ENCODE peak calls at places on chromosomes 4 and X, in four cellular contexts. Y is stimulated activated CD4-positive, alpha-beta T cell treated with anti-CD3 and anti-CD28 coated beads, Interleukin-2, amount 100 ng/mL, for 24 hours; H is activated T-helper 9 cell treated with anti-CD3 and anti-CD28 coated beads, Interleukin-2, amount 50 U/mL, for 16 hours; Z is WTC11. U is an unnamed sample.

GRCh38 chr4:25919676-25920075 is 5.7 kb downstream of the SMIM20 start:
- DNase-seq in H (no peak), Y (no peak), Z (no peak), U (no peak)

GRCh38 chrX:3351287-3351686 is 4.8 kb upstream of the MXRA5 start:
- DNase-seq in H (no peak), Y (no peak), Z (no peak), U (no peak)

GRCh38 chrX:53223955-53224859 is 800 bp downstream of the KDM5C start:
- DNase-seq in Y (peak), Z (peak), H (peak), U (no peak)

GRCh38 chr4:110275871-110276270 is 77.5 kb upstream of the ELOVL6 start:
- DNase-seq in Y (no peak), Z (no peak), H (no peak), U (no peak)

GRCh38 chr4:93199492-93199891 is 629.1 kb upstream of the ATOH1 start:
- DNase-seq in Z (peak), H (no peak), Y (no peak), U (no peak)

GRCh38 chr4:77010841-77011354 is 61.3 kb downstream of the SEPTIN11 start:
- DNase-seq in H (no peak), Z (no peak), Y (no peak), U (no peak)

GRCh38 chrX:39577206-39577605 is 520.6 kb downstream of the BCOR start:
- DNase-seq in Y (no peak), H (no peak), Z (no peak), U (no peak)

GRCh38 chrX:149129767-149130166 is 375.3 kb downstream of the IDS start:
- DNase-seq in H (no peak), Y (no peak), Z (no peak), U (no peak)

GRCh38 chr4:164926301-164926700 is 49.3 kb downstream of the APELA start:
- DNase-seq in Z (no peak), H (no peak), Y (no peak), U (no peak)

GRCh38 chr4:40486534-40486933 is 143.1 kb downstream of the RBM47 start:
- DNase-seq in H (no peak), Y (no peak), Z (no peak), U (no peak)

GRCh38 chr4:80529021-80529420 is 193.5 kb downstream of the CFAP299 start:
- DNase-seq in Y (no peak), Z (no peak), H (no peak), U (no peak)

GRCh38 chr4:47704693-47705325 is 133.1 kb downstream of the CORIN start:
- DNase-seq in Z (peak), H (no peak), Y (peak), U (no peak)

GRCh38 chrX:138794285-138794684 is 82.8 kb upstream of the FGF13 start:
- DNase-seq in H (no peak), Y (no peak), Z (no peak), U (no peak)

GRCh38 chrX:132266583-132267355 is 47.5 kb upstream of the RAP2C start:
- DNase-seq in H (no peak), Z (no peak), Y (peak), U (no peak)

GRCh38 chr4:87068591-87069021 is 133.8 kb downstream of the AFF1 start:
- DNase-seq in H (no peak), Y (no peak), Z (no peak), U (no peak)

GRCh38 chr4:158914178-158914577 is 145.4 kb downstream of the FNIP2 start:
- DNase-seq in Y (no peak), H (no peak), Z (no peak), U (no peak)

GRCh38 chrX:110734894-110735541 is 60.6 kb downstream of the CHRDL1 start:
- DNase-seq in Y (no peak), Z (no peak), H (no peak), U (no peak)

GRCh38 chr4:125104616-125105015 is 210.1 kb upstream of the FAT4 start:
- DNase-seq in Y (no peak), H (no peak), Z (no peak), U (no peak)

GRCh38 chr4:162782778-162783507 is 383.7 kb downstream of the NAF1 start:
- DNase-seq in Y (no peak), Z (no peak), H (no peak), U (no peak)

GRCh38 chr4:99458911-99459447 is 23.8 kb upstream of the ADH7 start:
- DNase-seq in Y (no peak), H (no peak), Z (no peak), U (no peak)

GRCh38 chr4:138751290-138751689 is 264.3 kb upstream of the NOCT start:
- DNase-seq in Y (no peak), H (no peak), Z (no peak), U (no peak)

GRCh38 chr4:136343340-136343739 is 1189.0 kb downstream of the PCDH18 start:
- DNase-seq in H (no peak), Y (no peak), Z (no peak), U (no peak)

GRCh38 chr4:6087669-6088068 is 69.4 kb upstream of the C4orf50 start:
- DNase-seq in Y (no peak), H (no peak), Z (peak), U (no peak)

GRCh38 chr4:140426610-140427103 is 791 bp downstream of the CLGN start:
- DNase-seq in Z (peak), Y (peak), H (no peak), U (no peak)

U was measured in GM18507.